ENCODE peak calls at places on chromosomes 16 and 17, in six cellular contexts. One of them, this sample, is unnamed.

GRCh38 chr16:5642470-5642869 is 544.9 kb upstream of the EEF2KMT start:
- DNase-seq in vagina: no peak
- DNase-seq in breast epithelium: no peak
- DNase-seq in HCT116: no peak
- DNase-seq in transverse colon: no peak
- DNase-seq in K562: no peak
- DNase-seq in this sample: no peak

GRCh38 chr16:67173808-67174705 is 3.7 kb downstream of the NOL3 start:
- DNase-seq in vagina: no peak
- DNase-seq in K562: no peak
- DNase-seq in HCT116: no peak
- DNase-seq in transverse colon: peak; percentile 93
- DNase-seq in breast epithelium: peak; percentile 81
- DNase-seq in this sample: peak; percentile 94

GRCh38 chr17:28727727-28728363 is 743 bp upstream of the NEK8 start:
- DNase-seq in HCT116: peak; percentile 55
- DNase-seq in K562: peak; percentile 46
- DNase-seq in transverse colon: peak; percentile 83
- DNase-seq in breast epithelium: peak; percentile 67
- DNase-seq in vagina: no peak
- DNase-seq in this sample: peak; percentile 72

GRCh38 chr16:24541534-24541933 is 2.2 kb downstream of the RBBP6 start:
- DNase-seq in K562: no peak
- DNase-seq in breast epithelium: no peak
- DNase-seq in transverse colon: no peak
- DNase-seq in vagina: no peak
- DNase-seq in HCT116: no peak
- DNase-seq in this sample: no peak

GRCh38 chr17:73360961-73361761 is 49.4 kb upstream of the CDC42EP4 start:
- DNase-seq in breast epithelium: no peak
- DNase-seq in transverse colon: no peak
- DNase-seq in vagina: no peak
- DNase-seq in K562: no peak
- DNase-seq in HCT116: no peak
- DNase-seq in this sample: no peak

GRCh38 chr16:9378876-9379275 is 287.4 kb downstream of the HAPSTR1 start:
- DNase-seq in transverse colon: no peak
- DNase-seq in vagina: peak; percentile 12
- DNase-seq in breast epithelium: no peak
- DNase-seq in K562: no peak
- DNase-seq in HCT116: no peak
- DNase-seq in this sample: no peak

GRCh38 chr16:57676624-57677085 is 8.5 kb downstream of the ADGRG3 start:
- DNase-seq in breast epithelium: no peak
- DNase-seq in vagina: no peak
- DNase-seq in HCT116: no peak
- DNase-seq in transverse colon: no peak
- DNase-seq in K562: no peak
- DNase-seq in this sample: no peak

GRCh38 chr16:24986512-24987303 is 28.5 kb downstream of the ARHGAP17 start:
- DNase-seq in transverse colon: no peak
- DNase-seq in HCT116: no peak
- DNase-seq in K562: peak; percentile 38
- DNase-seq in vagina: no peak
- DNase-seq in breast epithelium: no peak
- DNase-seq in this sample: no peak

GRCh38 chr17:47901423-47901822 is 5.4 kb downstream of the SP2 start:
- DNase-seq in vagina: no peak
- DNase-seq in breast epithelium: no peak
- DNase-seq in transverse colon: no peak
- DNase-seq in K562: no peak
- DNase-seq in HCT116: no peak
- DNase-seq in this sample: no peak

GRCh38 chr17:47907932-47908562 is 12.0 kb downstream of the SP2 start:
- DNase-seq in transverse colon: no peak
- DNase-seq in HCT116: no peak
- DNase-seq in breast epithelium: no peak
- DNase-seq in vagina: no peak
- DNase-seq in K562: no peak
- DNase-seq in this sample: no peak

GRCh38 chr17:47902039-47902744 is 6.2 kb downstream of the SP2 start:
- DNase-seq in breast epithelium: no peak
- DNase-seq in HCT116: no peak
- DNase-seq in vagina: no peak
- DNase-seq in transverse colon: no peak
- DNase-seq in K562: peak; percentile 47
- DNase-seq in this sample: no peak

GRCh38 chr17:47906443-47906842 is 10.4 kb downstream of the SP2 start:
- DNase-seq in K562: no peak
- DNase-seq in vagina: no peak
- DNase-seq in breast epithelium: no peak
- DNase-seq in HCT116: no peak
- DNase-seq in transverse colon: no peak
- DNase-seq in this sample: no peak

DNA sequence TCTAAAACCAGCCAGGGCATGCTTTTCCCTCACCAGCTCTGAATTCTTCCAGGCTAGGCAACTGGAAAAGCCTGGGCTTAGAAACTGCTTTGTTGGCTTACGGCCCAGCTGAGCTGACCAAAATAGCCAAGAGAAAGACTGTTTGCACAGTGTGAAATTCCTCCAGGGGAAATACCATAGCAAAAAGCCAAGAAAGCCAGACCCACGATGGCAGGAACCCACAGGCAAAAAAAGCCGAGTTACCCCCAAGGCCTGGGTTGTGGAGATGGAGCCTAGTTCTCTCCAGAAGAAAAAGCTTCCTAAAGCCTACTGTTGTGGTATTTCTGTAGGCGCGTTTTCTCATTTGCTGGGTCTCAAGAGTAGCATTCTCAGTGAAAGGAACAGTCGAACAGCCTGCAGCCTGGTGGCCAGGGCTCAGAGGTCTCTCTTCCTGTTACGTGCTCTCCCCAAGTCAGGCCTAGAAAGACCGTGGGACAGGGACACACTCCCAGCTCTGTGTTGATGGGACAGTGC is 9.2 kb downstream of the SP2 start:
- DNase-seq in breast epithelium: peak; percentile 86
- DNase-seq in vagina: no peak
- DNase-seq in K562: no peak
- DNase-seq in transverse colon: peak; percentile 45
- DNase-seq in HCT116: no peak
- DNase-seq in this sample: peak; percentile 63
- TF ChIP-seq POLR2AphosphoS5 in breast epithelium: no peak
- TF ChIP-seq POLR2AphosphoS5 in vagina: no peak
- TF ChIP-seq POLR2AphosphoS5 in K562: no peak
- TF ChIP-seq POLR2AphosphoS5 in transverse colon: no peak
- TF ChIP-seq POLR2AphosphoS5 in HCT116: no peak
- TF ChIP-seq POLR2AphosphoS5 in this sample: no peak

GRCh38 chr16:54651851-54652770 is 278.6 kb upstream of the IRX5 start:
- DNase-seq in HCT116: no peak
- DNase-seq in vagina: no peak
- DNase-seq in K562: no peak
- DNase-seq in transverse colon: no peak
- DNase-seq in breast epithelium: no peak
- DNase-seq in this sample: no peak

GRCh38 chr16:54655171-54655590 is 275.5 kb upstream of the IRX5 start:
- DNase-seq in HCT116: no peak
- DNase-seq in K562: no peak
- DNase-seq in vagina: no peak
- DNase-seq in transverse colon: no peak
- DNase-seq in breast epithelium: no peak
- DNase-seq in this sample: peak; percentile 83

GRCh38 chr16:54651440-54651839 is 279.2 kb upstream of the IRX5 start:
- DNase-seq in transverse colon: no peak
- DNase-seq in vagina: no peak
- DNase-seq in K562: no peak
- DNase-seq in breast epithelium: no peak
- DNase-seq in HCT116: no peak
- DNase-seq in this sample: no peak

GRCh38 chr16:54657058-54657708 is 273.5 kb upstream of the IRX5 start:
- DNase-seq in K562: no peak
- DNase-seq in breast epithelium: peak; percentile 64
- DNase-seq in HCT116: peak; percentile 81
- DNase-seq in transverse colon: no peak
- DNase-seq in vagina: no peak
- DNase-seq in this sample: peak; percentile 72

DNA sequence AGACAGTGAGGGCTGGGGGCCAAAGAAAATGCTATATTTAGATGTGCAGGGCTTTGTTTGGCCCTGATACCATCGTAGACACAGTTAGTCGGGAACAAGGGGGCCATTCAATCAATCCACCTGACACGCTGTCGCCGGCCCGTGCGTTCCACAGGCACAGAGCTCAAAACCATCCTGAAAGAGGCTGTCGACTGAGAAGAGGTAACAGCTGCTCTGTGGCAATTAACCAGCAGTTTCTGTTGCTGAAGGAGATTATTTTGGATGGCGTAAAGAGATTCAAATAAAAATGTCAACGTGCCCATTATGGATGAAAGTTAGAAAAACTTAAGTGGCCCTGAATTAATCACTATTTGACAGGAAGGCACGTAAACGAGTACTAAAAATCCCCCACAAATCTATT is 276.2 kb upstream of the IRX5 start:
- DNase-seq in vagina: no peak
- DNase-seq in K562: no peak
- DNase-seq in breast epithelium: no peak
- DNase-seq in transverse colon: no peak
- DNase-seq in HCT116: no peak
- DNase-seq in this sample: no peak
- H3K27ac ChIP-seq in vagina: no peak overlapping the region
- H3K27ac ChIP-seq in K562: no peak overlapping the region
- H3K27ac ChIP-seq in breast epithelium: peak overlapping the region; percentile 83
- H3K27ac ChIP-seq in transverse colon: no peak overlapping the region
- H3K27ac ChIP-seq in HCT116: no peak overlapping the region
- H3K27ac ChIP-seq in this sample: peak overlapping the region; percentile 60

GRCh38 chr17:35766489-35766877 is 5.8 kb downstream of the C17orf50 start:
- DNase-seq in vagina: no peak
- DNase-seq in HCT116: no peak
- DNase-seq in breast epithelium: no peak
- DNase-seq in transverse colon: no peak
- DNase-seq in K562: no peak
- DNase-seq in this sample: no peak

GRCh38 chr17:35763767-35764122 is 3.1 kb downstream of the C17orf50 start:
- DNase-seq in transverse colon: no peak
- DNase-seq in HCT116: no peak
- DNase-seq in vagina: no peak
- DNase-seq in breast epithelium: no peak
- DNase-seq in K562: no peak
- DNase-seq in this sample: no peak

GRCh38 chr17:35765731-35766488 is 5.2 kb downstream of the C17orf50 start:
- DNase-seq in vagina: no peak
- DNase-seq in transverse colon: no peak
- DNase-seq in HCT116: no peak
- DNase-seq in breast epithelium: no peak
- DNase-seq in K562: no peak
- DNase-seq in this sample: no peak

GRCh38 chr17:35765086-35765710 is 4.5 kb downstream of the C17orf50 start:
- DNase-seq in K562: no peak
- DNase-seq in HCT116: no peak
- DNase-seq in breast epithelium: no peak
- DNase-seq in vagina: no peak
- DNase-seq in transverse colon: no peak
- DNase-seq in this sample: no peak

DNA sequence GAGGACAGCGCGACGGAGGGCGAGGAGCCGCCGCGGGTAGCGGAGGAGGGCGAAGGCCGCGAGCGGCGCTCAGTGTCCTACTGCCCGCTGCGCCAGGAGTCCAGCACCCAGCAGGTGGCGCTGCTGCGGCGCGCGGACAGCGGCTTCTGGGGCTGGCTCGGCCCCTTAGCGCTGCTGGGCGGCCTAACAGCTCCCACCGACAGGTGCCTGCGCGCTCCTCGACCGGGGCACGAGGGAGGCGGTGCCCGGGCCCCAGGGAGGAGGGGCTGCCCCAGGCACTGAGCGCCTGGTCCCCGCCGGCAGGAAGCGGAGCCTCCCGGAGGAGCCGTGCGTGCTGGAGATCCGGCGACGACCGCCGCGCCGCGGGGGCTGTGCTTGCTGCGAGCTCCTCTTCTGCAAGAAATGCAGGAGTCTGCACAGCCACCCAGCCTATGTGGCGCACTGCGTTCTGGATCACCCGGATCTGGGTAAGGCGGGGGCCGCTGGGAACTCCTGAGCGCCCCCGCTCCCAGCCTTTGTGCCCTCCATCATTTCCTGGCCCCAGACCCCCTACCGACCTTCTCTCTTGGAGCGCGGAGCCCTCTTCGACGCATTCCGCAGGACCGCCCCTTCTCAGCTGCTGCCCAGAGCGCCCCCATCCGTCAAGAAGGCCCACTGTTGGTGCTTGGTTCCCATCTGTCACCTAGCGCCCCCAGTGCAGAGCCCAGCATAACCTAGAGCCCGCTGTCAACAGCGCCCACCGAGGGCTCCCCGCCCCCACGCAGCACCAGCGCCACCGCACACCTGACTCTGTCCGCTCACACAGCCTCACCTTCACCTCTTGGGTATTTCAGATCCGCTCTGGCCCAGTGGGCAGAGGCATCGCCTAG is 3.7 kb downstream of the C17orf50 start:
- DNase-seq in HCT116: peak; percentile 79
- DNase-seq in K562: peak; percentile 94
- DNase-seq in vagina: no peak
- DNase-seq in transverse colon: peak; percentile 93
- DNase-seq in breast epithelium: peak; percentile 69
- DNase-seq in this sample: peak; percentile 92
- TF ChIP-seq POLR2A in HCT116: no peak
- TF ChIP-seq POLR2A in K562: no peak
- TF ChIP-seq POLR2A in vagina: no peak
- TF ChIP-seq POLR2A in transverse colon: no peak
- TF ChIP-seq POLR2A in breast epithelium: no peak
- TF ChIP-seq POLR2A in this sample: no peak

GRCh38 chr16:17511340-17511739 is 40.6 kb upstream of the XYLT1 start:
- DNase-seq in vagina: no peak
- DNase-seq in HCT116: no peak
- DNase-seq in K562: no peak
- DNase-seq in breast epithelium: no peak
- DNase-seq in transverse colon: no peak
- DNase-seq in this sample: no peak

GRCh38 chr16:17510532-17510931 is 39.8 kb upstream of the XYLT1 start:
- DNase-seq in vagina: no peak
- DNase-seq in K562: no peak
- DNase-seq in transverse colon: no peak
- DNase-seq in HCT116: no peak
- DNase-seq in breast epithelium: no peak
- DNase-seq in this sample: no peak

GRCh38 chr16:17509194-17509593 is 38.4 kb upstream of the XYLT1 start:
- DNase-seq in K562: no peak
- DNase-seq in breast epithelium: no peak
- DNase-seq in HCT116: no peak
- DNase-seq in vagina: no peak
- DNase-seq in transverse colon: no peak
- DNase-seq in this sample: no peak

GRCh38 chr16:17515421-17516210 is 44.9 kb upstream of the XYLT1 start:
- DNase-seq in K562: no peak
- DNase-seq in breast epithelium: no peak
- DNase-seq in HCT116: no peak
- DNase-seq in transverse colon: no peak
- DNase-seq in vagina: no peak
- DNase-seq in this sample: no peak

DNA sequence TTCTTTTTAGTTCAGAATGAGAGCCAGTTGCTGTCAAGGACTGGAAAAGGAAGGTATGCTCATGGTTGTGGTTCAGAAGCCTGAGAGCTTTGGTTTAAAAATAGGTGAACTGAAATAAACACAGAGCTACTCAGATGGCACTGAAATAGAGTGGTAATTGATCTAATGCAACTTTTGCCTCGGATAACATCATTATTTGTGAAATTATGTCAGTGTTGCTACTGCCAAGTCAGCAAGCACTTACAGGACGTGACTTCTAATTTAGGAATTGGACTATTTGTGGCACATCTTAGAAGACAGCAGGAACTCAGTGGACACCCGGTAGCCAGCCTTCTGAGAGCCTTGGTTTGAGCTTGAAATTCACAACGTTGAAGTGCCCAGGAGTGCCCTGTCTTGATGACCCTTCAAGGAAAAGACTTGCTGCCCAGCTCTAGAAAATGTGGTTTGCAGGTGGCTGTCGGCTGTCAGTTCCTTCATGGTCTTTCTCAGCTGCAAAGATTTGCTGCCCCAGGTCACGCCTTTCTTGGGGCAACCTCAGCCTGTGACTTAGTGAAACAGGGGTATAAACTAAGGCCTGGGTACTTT is 42.0 kb upstream of the XYLT1 start:
- DNase-seq in breast epithelium: no peak
- DNase-seq in transverse colon: no peak
- DNase-seq in vagina: no peak
- DNase-seq in HCT116: no peak
- DNase-seq in K562: no peak
- DNase-seq in this sample: no peak
- TF ChIP-seq POLR2AphosphoS5 in breast epithelium: no peak
- TF ChIP-seq POLR2AphosphoS5 in transverse colon: no peak
- TF ChIP-seq POLR2AphosphoS5 in vagina: no peak
- TF ChIP-seq POLR2AphosphoS5 in HCT116: no peak
- TF ChIP-seq POLR2AphosphoS5 in K562: no peak
- TF ChIP-seq POLR2AphosphoS5 in this sample: no peak

This sample was measured in stomach.